ENCODE peak calls at places on chromosome 18, in nine cellular contexts. One of them, this sample, is unnamed.
A peak's percentile ranks its signal among the peaks of the same experiment; 100 is the strongest.

GRCh38 chr18:48819276-48819675 is 131.5 kb downstream of the SMAD7 start:
- DNase-seq in H1: no peak
- DNase-seq in endothelial cell of umbilical vein: no peak
- DNase-seq in GM12878: no peak
- DNase-seq in A549: no peak
- DNase-seq in HCT116: no peak
- DNase-seq in SK-N-SH: no peak
- DNase-seq in K562: no peak
- DNase-seq in HepG2: no peak
- DNase-seq in this sample: no peak

GRCh38 chr18:12860530-12860929 is 23.5 kb downstream of the PTPN2 start:
- DNase-seq in HepG2: no peak
- DNase-seq in endothelial cell of umbilical vein: no peak
- DNase-seq in K562: no peak
- DNase-seq in GM12878: no peak
- DNase-seq in HCT116: no peak
- DNase-seq in SK-N-SH: no peak
- DNase-seq in A549: no peak
- DNase-seq in H1: no peak
- DNase-seq in this sample: no peak

GRCh38 chr18:36899289-36899688 is 70.4 kb downstream of the KIAA1328 start:
- DNase-seq in K562: peak; percentile 46
- DNase-seq in endothelial cell of umbilical vein: no peak
- DNase-seq in GM12878: no peak
- DNase-seq in HepG2: peak; percentile 31
- DNase-seq in H1: no peak
- DNase-seq in A549: peak; percentile 55
- DNase-seq in SK-N-SH: no peak
- DNase-seq in HCT116: peak; percentile 39
- DNase-seq in this sample: peak; percentile 55

GRCh38 chr18:35939166-35939565 is 33.3 kb upstream of the RMP24 start:
- DNase-seq in HepG2: no peak
- DNase-seq in endothelial cell of umbilical vein: no peak
- DNase-seq in GM12878: no peak
- DNase-seq in SK-N-SH: no peak
- DNase-seq in K562: no peak
- DNase-seq in HCT116: no peak
- DNase-seq in H1: no peak
- DNase-seq in A549: no peak
- DNase-seq in this sample: peak; percentile 34

GRCh38 chr18:21241224-21242131 is 554 bp upstream of the GREB1L start:
- DNase-seq in A549: no peak
- DNase-seq in K562: no peak
- DNase-seq in endothelial cell of umbilical vein: no peak
- DNase-seq in HepG2: no peak
- DNase-seq in GM12878: no peak
- DNase-seq in SK-N-SH: peak; percentile 38
- DNase-seq in H1: no peak
- DNase-seq in HCT116: no peak
- DNase-seq in this sample: peak; percentile 8

GRCh38 chr18:70046207-70046606 is 98.5 kb upstream of the CD226 start:
- DNase-seq in endothelial cell of umbilical vein: no peak
- DNase-seq in A549: no peak
- DNase-seq in H1: no peak
- DNase-seq in K562: no peak
- DNase-seq in HCT116: no peak
- DNase-seq in HepG2: no peak
- DNase-seq in SK-N-SH: no peak
- DNase-seq in GM12878: no peak
- DNase-seq in this sample: no peak

GRCh38 chr18:73954267-73954666 is 193.4 kb downstream of the FBXO15 start:
- DNase-seq in GM12878: no peak
- DNase-seq in A549: no peak
- DNase-seq in SK-N-SH: no peak
- DNase-seq in HCT116: no peak
- DNase-seq in HepG2: no peak
- DNase-seq in endothelial cell of umbilical vein: no peak
- DNase-seq in H1: no peak
- DNase-seq in K562: no peak
- DNase-seq in this sample: no peak

GRCh38 chr18:10320848-10321247 is 133.6 kb upstream of the APCDD1 start:
- DNase-seq in endothelial cell of umbilical vein: no peak
- DNase-seq in H1: no peak
- DNase-seq in HepG2: no peak
- DNase-seq in A549: no peak
- DNase-seq in HCT116: no peak
- DNase-seq in K562: no peak
- DNase-seq in SK-N-SH: no peak
- DNase-seq in GM12878: no peak
- DNase-seq in this sample: peak; percentile 16

GRCh38 chr18:25726278-25726677 is 364.1 kb downstream of the SS18 start:
- DNase-seq in SK-N-SH: peak; percentile 19
- DNase-seq in HepG2: no peak
- DNase-seq in HCT116: no peak
- DNase-seq in H1: no peak
- DNase-seq in endothelial cell of umbilical vein: no peak
- DNase-seq in K562: no peak
- DNase-seq in A549: no peak
- DNase-seq in GM12878: no peak
- DNase-seq in this sample: no peak

GRCh38 chr18:35051978-35052377 is 10.8 kb downstream of the MAPRE2 start:
- DNase-seq in K562: no peak
- DNase-seq in SK-N-SH: no peak
- DNase-seq in HepG2: no peak
- DNase-seq in HCT116: no peak
- DNase-seq in endothelial cell of umbilical vein: no peak
- DNase-seq in GM12878: no peak
- DNase-seq in H1: no peak
- DNase-seq in A549: no peak
- DNase-seq in this sample: no peak

GRCh38 chr18:7234061-7234460 is 3.2 kb downstream of the LRRC30 start:
- DNase-seq in HCT116: no peak
- DNase-seq in GM12878: no peak
- DNase-seq in A549: no peak
- DNase-seq in H1: no peak
- DNase-seq in HepG2: no peak
- DNase-seq in K562: no peak
- DNase-seq in endothelial cell of umbilical vein: no peak
- DNase-seq in SK-N-SH: no peak
- DNase-seq in this sample: no peak

GRCh38 chr18:7233398-7233797 is 2.5 kb downstream of the LRRC30 start:
- DNase-seq in SK-N-SH: no peak
- DNase-seq in K562: no peak
- DNase-seq in HepG2: no peak
- DNase-seq in H1: no peak
- DNase-seq in HCT116: no peak
- DNase-seq in endothelial cell of umbilical vein: no peak
- DNase-seq in A549: no peak
- DNase-seq in GM12878: no peak
- DNase-seq in this sample: no peak

GRCh38 chr18:7232218-7232617 is 1.3 kb downstream of the LRRC30 start:
- DNase-seq in endothelial cell of umbilical vein: no peak
- DNase-seq in A549: no peak
- DNase-seq in GM12878: no peak
- DNase-seq in K562: no peak
- DNase-seq in H1: no peak
- DNase-seq in HepG2: no peak
- DNase-seq in SK-N-SH: no peak
- DNase-seq in HCT116: no peak
- DNase-seq in this sample: no peak

DNA sequence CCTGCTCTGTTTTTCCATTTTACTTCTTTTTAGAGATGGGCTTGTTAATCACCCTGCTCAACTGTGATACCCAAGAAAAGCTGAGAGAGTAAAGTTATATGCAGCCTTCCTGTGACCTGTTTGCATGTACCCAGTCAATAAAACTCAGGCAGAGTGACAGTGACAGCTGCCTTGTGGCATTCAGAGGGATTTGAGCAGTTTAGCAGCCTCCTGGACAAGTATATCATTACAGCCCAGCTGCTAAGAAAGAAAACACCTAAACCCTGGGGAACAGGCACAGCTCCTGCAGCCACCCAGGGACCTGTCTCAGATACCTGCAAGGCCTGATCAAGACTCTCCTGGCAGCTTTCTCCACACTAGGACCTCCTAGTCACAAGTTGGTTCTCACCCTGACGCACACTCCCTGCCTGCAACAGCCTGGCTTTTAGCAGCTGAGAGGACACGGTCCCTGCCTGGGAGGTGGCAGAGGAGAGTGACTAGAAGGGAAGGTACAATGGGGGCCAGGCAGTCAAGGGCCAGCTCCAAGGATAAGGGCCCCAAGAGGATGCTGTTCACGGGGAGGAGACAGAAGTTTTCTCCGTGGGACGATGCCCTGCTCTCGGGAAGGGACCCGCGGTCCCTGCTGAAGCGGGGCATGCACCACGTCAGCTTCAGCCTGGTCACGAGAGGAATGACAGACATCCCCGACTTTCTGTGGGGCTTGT is at the start of gene LRRC30:
- DNase-seq in H1: no peak
- DNase-seq in endothelial cell of umbilical vein: no peak
- DNase-seq in SK-N-SH: no peak
- DNase-seq in HepG2: no peak
- DNase-seq in GM12878: no peak
- DNase-seq in A549: no peak
- DNase-seq in K562: no peak
- DNase-seq in HCT116: no peak
- DNase-seq in this sample: no peak
- TF ChIP-seq MAX in H1: no peak
- TF ChIP-seq MAX in endothelial cell of umbilical vein: no peak
- TF ChIP-seq MAX in SK-N-SH: no peak
- TF ChIP-seq MAX in HepG2: no peak
- TF ChIP-seq MAX in GM12878: no peak
- TF ChIP-seq MAX in A549: no peak
- TF ChIP-seq MAX in K562: no peak
- TF ChIP-seq MAX in HCT116: no peak
- TF ChIP-seq MAX in this sample: no peak

DNA sequence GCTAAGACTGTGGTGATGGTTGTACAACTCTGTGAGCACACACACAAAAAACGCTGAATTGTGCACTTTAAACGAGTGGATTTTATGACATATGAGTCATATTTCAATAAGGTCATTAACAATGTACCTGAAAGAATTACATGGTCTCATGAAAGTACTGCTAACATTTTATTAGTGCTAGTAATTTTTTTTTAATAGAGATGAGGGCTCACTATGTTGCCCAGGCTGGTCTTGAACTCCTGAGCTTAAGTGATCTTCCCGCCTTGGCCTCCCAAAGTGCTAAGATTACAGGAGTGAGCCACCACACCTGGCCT is 176.9 kb downstream of the TGIF1 start:
- DNase-seq in endothelial cell of umbilical vein: no peak
- DNase-seq in HCT116: no peak
- DNase-seq in SK-N-SH: no peak
- DNase-seq in A549: no peak
- DNase-seq in H1: no peak
- DNase-seq in HepG2: no peak
- DNase-seq in GM12878: no peak
- DNase-seq in K562: no peak
- DNase-seq in this sample: no peak
- H3K4me3 ChIP-seq in endothelial cell of umbilical vein: no peak overlapping the region
- H3K4me3 ChIP-seq in HCT116: no peak overlapping the region
- H3K4me3 ChIP-seq in SK-N-SH: no peak overlapping the region
- H3K4me3 ChIP-seq in A549: no peak overlapping the region
- H3K4me3 ChIP-seq in H1: no peak overlapping the region
- H3K4me3 ChIP-seq in HepG2: no peak overlapping the region
- H3K4me3 ChIP-seq in GM12878: no peak overlapping the region
- H3K4me3 ChIP-seq in K562: no peak overlapping the region
- H3K4me3 ChIP-seq in this sample: no peak overlapping the region

DNA sequence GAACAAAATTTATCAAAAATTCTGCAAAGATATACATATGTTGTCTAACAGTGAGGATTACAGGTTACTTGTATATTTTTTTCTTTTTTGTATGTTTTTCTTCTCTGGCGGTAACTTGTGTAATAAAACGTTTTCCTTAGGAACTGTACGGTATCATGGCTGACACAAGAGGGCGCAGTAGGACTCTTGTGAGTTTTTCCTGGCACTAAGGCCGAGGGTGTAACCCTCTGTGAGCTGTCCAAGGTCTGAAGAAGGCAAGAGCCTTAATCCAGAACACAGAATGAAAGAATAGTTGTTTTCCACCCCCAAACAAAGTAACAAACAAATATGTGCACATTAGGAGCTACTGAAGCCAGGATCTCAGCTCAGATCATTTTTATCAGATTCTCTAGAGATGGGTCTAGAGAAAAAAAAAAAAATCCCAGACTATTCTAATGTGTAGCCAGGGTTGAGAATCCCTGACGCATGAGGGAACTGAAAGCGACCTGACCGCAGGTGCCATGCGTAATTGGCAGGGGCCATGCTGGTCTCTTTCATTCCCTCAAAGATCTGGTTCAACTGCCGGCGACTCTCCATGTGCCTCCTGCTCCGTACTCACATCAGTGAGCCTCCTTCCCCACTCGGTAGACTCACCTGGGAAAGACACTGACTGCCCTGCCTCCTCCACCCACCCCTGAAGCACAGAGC is 27.0 kb downstream of the TMEM200C start:
- DNase-seq in H1: no peak
- DNase-seq in K562: peak; percentile 42
- DNase-seq in HepG2: peak; percentile 83
- DNase-seq in A549: peak; percentile 76
- DNase-seq in HCT116: no peak
- DNase-seq in SK-N-SH: peak; percentile 38
- DNase-seq in GM12878: peak; percentile 16
- DNase-seq in endothelial cell of umbilical vein: peak; percentile 84
- DNase-seq in this sample: peak; percentile 78
- TF ChIP-seq CTCF in H1: peak; percentile 82
- TF ChIP-seq CTCF in K562: peak; percentile 66
- TF ChIP-seq CTCF in HepG2: peak; percentile 84
- TF ChIP-seq CTCF in A549: peak; percentile 55
- TF ChIP-seq CTCF in HCT116: no peak
- TF ChIP-seq CTCF in SK-N-SH: peak; percentile 89
- TF ChIP-seq CTCF in GM12878: peak; percentile 69
- TF ChIP-seq CTCF in endothelial cell of umbilical vein: peak; percentile 73
- TF ChIP-seq CTCF in this sample: peak; percentile 72

DNA sequence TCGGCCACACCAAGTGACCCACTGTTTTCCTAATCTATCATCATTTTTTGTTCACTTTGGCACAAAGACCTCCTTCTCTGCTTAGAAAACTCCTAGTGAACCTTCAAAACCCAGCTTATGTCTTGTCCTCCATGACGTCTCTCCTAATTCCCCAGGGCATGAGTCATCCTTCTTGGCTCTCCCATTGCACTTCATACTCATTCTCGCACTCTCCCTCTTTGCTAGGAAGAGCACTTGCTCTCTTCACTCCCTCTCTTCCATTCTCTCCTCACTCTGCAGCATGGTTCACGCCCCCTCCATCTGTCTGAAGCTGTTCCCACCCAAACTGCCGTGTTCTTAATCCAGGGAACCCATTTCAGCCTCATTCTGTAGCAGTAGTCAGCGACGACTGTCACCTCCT is 103.9 kb downstream of the MRO start:
- DNase-seq in K562: no peak
- DNase-seq in GM12878: no peak
- DNase-seq in H1: no peak
- DNase-seq in endothelial cell of umbilical vein: no peak
- DNase-seq in A549: no peak
- DNase-seq in HepG2: no peak
- DNase-seq in SK-N-SH: no peak
- DNase-seq in HCT116: no peak
- DNase-seq in this sample: peak; percentile 51
- TF ChIP-seq MAX in K562: no peak
- TF ChIP-seq MAX in GM12878: no peak
- TF ChIP-seq MAX in H1: no peak
- TF ChIP-seq MAX in endothelial cell of umbilical vein: no peak
- TF ChIP-seq MAX in A549: no peak
- TF ChIP-seq MAX in HepG2: no peak
- TF ChIP-seq MAX in SK-N-SH: no peak
- TF ChIP-seq MAX in HCT116: no peak
- TF ChIP-seq MAX in this sample: no peak